ENCODE peak calls at places on chromosomes 4 and X, in four cellular contexts. One of them, this sample, is unnamed.

GRCh38 chrX:132216806-132217202 is 2.4 kb downstream of the RAP2C start:
- DNase-seq in lower lobe of right lung: no peak
- DNase-seq in tibial artery: no peak
- DNase-seq in AG04450: no peak
- DNase-seq in this sample: no peak

GRCh38 chr4:185479507-185479971 is 8.0 kb upstream of the CCDC110 start:
- DNase-seq in lower lobe of right lung: no peak
- DNase-seq in tibial artery: no peak
- DNase-seq in AG04450: no peak
- DNase-seq in this sample: no peak

GRCh38 chrX:34275710-34276109 is 143.6 kb upstream of the FAM47A start:
- DNase-seq in lower lobe of right lung: no peak
- DNase-seq in tibial artery: no peak
- DNase-seq in AG04450: no peak
- DNase-seq in this sample: no peak

GRCh38 chrX:81259008-81259713 is 57.3 kb downstream of the SH3BGRL start:
- DNase-seq in lower lobe of right lung: no peak
- DNase-seq in tibial artery: no peak
- DNase-seq in AG04450: peak; percentile 30
- DNase-seq in this sample: no peak

GRCh38 chr4:26447378-26447777 is 42.9 kb downstream of the CCKAR start:
- DNase-seq in lower lobe of right lung: no peak
- DNase-seq in tibial artery: no peak
- DNase-seq in AG04450: no peak
- DNase-seq in this sample: no peak

GRCh38 chrX:70289793-70290770 is at the start of the genes KIF4A and PDZD11:
- DNase-seq in lower lobe of right lung: peak; percentile 85
- DNase-seq in tibial artery: peak; percentile 62
- DNase-seq in AG04450: peak; percentile 32
- DNase-seq in this sample: peak; percentile 11

GRCh38 chr4:186161138-186161537 is 30.2 kb upstream of the CYP4V2 start:
- DNase-seq in lower lobe of right lung: no peak
- DNase-seq in tibial artery: no peak
- DNase-seq in AG04450: no peak
- DNase-seq in this sample: no peak

GRCh38 chr4:41939016-41939623 is 3.9 kb downstream of the TMEM33 start:
- DNase-seq in lower lobe of right lung: no peak
- DNase-seq in tibial artery: no peak
- DNase-seq in AG04450: no peak
- DNase-seq in this sample: peak; percentile 82

GRCh38 chr4:74109894-74110605 is 11.1 kb upstream of the CXCL2 start:
- DNase-seq in lower lobe of right lung: no peak
- DNase-seq in tibial artery: no peak
- DNase-seq in AG04450: peak; percentile 43
- DNase-seq in this sample: peak; percentile 33

GRCh38 chr4:122577808-122578781 is 42.8 kb downstream of the IL21 start:
- DNase-seq in lower lobe of right lung: no peak
- DNase-seq in tibial artery: no peak
- DNase-seq in AG04450: no peak
- DNase-seq in this sample: no peak

GRCh38 chrX:30570505-30570904 is 7.1 kb downstream of the TASL start:
- DNase-seq in lower lobe of right lung: no peak
- DNase-seq in tibial artery: no peak
- DNase-seq in AG04450: no peak
- DNase-seq in this sample: no peak

GRCh38 chrX:108947205-108947604 is 210.8 kb upstream of the IRS4 start:
- DNase-seq in lower lobe of right lung: no peak
- DNase-seq in tibial artery: no peak
- DNase-seq in AG04450: no peak
- DNase-seq in this sample: no peak

GRCh38 chrX:13149702-13150101 is 105.3 kb upstream of the FAM9C start:
- DNase-seq in lower lobe of right lung: no peak
- DNase-seq in tibial artery: no peak
- DNase-seq in AG04450: no peak
- DNase-seq in this sample: no peak

GRCh38 chrX:18166068-18166467 is 54.6 kb downstream of the BEND2 start:
- DNase-seq in lower lobe of right lung: no peak
- DNase-seq in tibial artery: no peak
- DNase-seq in AG04450: no peak
- DNase-seq in this sample: no peak

GRCh38 chrX:85851418-85851817 is 195.9 kb downstream of the CHM start:
- DNase-seq in lower lobe of right lung: peak; percentile 34
- DNase-seq in tibial artery: no peak
- DNase-seq in AG04450: no peak
- DNase-seq in this sample: no peak

GRCh38 chr4:148749403-148749802 is 307.2 kb upstream of the NR3C2 start:
- DNase-seq in lower lobe of right lung: no peak
- DNase-seq in tibial artery: no peak
- DNase-seq in AG04450: no peak
- DNase-seq in this sample: no peak

GRCh38 chr4:79402452-79402851 is 5.6 kb downstream of the GK2 start:
- DNase-seq in lower lobe of right lung: no peak
- DNase-seq in tibial artery: no peak
- DNase-seq in AG04450: no peak
- DNase-seq in this sample: no peak

GRCh38 chr4:41748074-41748787 is at the start of gene PHOX2B:
- DNase-seq in lower lobe of right lung: no peak
- DNase-seq in tibial artery: no peak
- DNase-seq in AG04450: no peak
- DNase-seq in this sample: no peak

GRCh38 chr4:3470244-3471097 is 7.4 kb downstream of the DOK7 start:
- DNase-seq in lower lobe of right lung: peak; percentile 42
- DNase-seq in tibial artery: no peak
- DNase-seq in AG04450: peak; percentile 37
- DNase-seq in this sample: no peak

GRCh38 chr4:151417164-151417571 is 8.2 kb downstream of the FHIP1A start:
- DNase-seq in lower lobe of right lung: no peak
- DNase-seq in tibial artery: no peak
- DNase-seq in AG04450: no peak
- DNase-seq in this sample: peak; percentile 84

GRCh38 chr4:8149664-8150063 is 8.9 kb downstream of the ABLIM2 start:
- DNase-seq in lower lobe of right lung: no peak
- DNase-seq in tibial artery: no peak
- DNase-seq in AG04450: no peak
- DNase-seq in this sample: no peak

GRCh38 chrX:78199851-78200250 is 60.4 kb upstream of the TAF9B start:
- DNase-seq in lower lobe of right lung: no peak
- DNase-seq in tibial artery: no peak
- DNase-seq in AG04450: no peak
- DNase-seq in this sample: no peak

GRCh38 chr4:113436360-113436759 is 325.2 kb downstream of the CAMK2D start:
- DNase-seq in lower lobe of right lung: no peak
- DNase-seq in tibial artery: no peak
- DNase-seq in AG04450: no peak
- DNase-seq in this sample: no peak

GRCh38 chr4:156169861-156170260 is 216.2 kb upstream of the CTSO start:
- DNase-seq in lower lobe of right lung: no peak
- DNase-seq in tibial artery: no peak
- DNase-seq in AG04450: no peak
- DNase-seq in this sample: no peak
- H3K27ac ChIP-seq in lower lobe of right lung: no peak overlapping the region
- H3K27ac ChIP-seq in tibial artery: no peak overlapping the region
- H3K27ac ChIP-seq in AG04450: no peak overlapping the region
- H3K27ac ChIP-seq in this sample: no peak overlapping the region

GRCh38 chr4:1168291-1169031 is 3.9 kb downstream of the SPON2 start:
- DNase-seq in lower lobe of right lung: peak; percentile 41
- DNase-seq in tibial artery: peak; percentile 19
- DNase-seq in AG04450: no peak
- DNase-seq in this sample: no peak

GRCh38 chr4:1164444-1164843 is 7.9 kb downstream of the SPON2 start:
- DNase-seq in lower lobe of right lung: no peak
- DNase-seq in tibial artery: no peak
- DNase-seq in AG04450: no peak
- DNase-seq in this sample: no peak

GRCh38 chr4:1167244-1167949 is 5.0 kb downstream of the SPON2 start:
- DNase-seq in lower lobe of right lung: peak; percentile 93
- DNase-seq in tibial artery: peak; percentile 77
- DNase-seq in AG04450: peak; percentile 47
- DNase-seq in this sample: peak; percentile 41

GRCh38 chr4:1164956-1165545 is 7.3 kb downstream of the SPON2 start:
- DNase-seq in lower lobe of right lung: no peak
- DNase-seq in tibial artery: peak; percentile 19
- DNase-seq in AG04450: no peak
- DNase-seq in this sample: no peak

GRCh38 chr4:1166509-1167243 is 5.7 kb downstream of the SPON2 start:
- DNase-seq in lower lobe of right lung: no peak
- DNase-seq in tibial artery: no peak
- DNase-seq in AG04450: no peak
- DNase-seq in this sample: no peak
- H3K27ac ChIP-seq in lower lobe of right lung: peak overlapping the region; percentile 57
- H3K27ac ChIP-seq in tibial artery: no peak overlapping the region
- H3K27ac ChIP-seq in AG04450: no peak overlapping the region
- H3K27ac ChIP-seq in this sample: no peak overlapping the region

GRCh38 chr4:11471613-11472012 is 42.9 kb upstream of the HS3ST1 start:
- DNase-seq in lower lobe of right lung: no peak
- DNase-seq in tibial artery: no peak
- DNase-seq in AG04450: no peak
- DNase-seq in this sample: no peak

GRCh38 chr4:11467931-11468330 is 39.2 kb upstream of the HS3ST1 start:
- DNase-seq in lower lobe of right lung: no peak
- DNase-seq in tibial artery: no peak
- DNase-seq in AG04450: no peak
- DNase-seq in this sample: no peak

GRCh38 chr4:11468901-11469300 is 40.2 kb upstream of the HS3ST1 start:
- DNase-seq in lower lobe of right lung: no peak
- DNase-seq in tibial artery: no peak
- DNase-seq in AG04450: no peak
- DNase-seq in this sample: no peak

GRCh38 chr4:11470709-11471441 is 42.2 kb upstream of the HS3ST1 start:
- DNase-seq in lower lobe of right lung: no peak
- DNase-seq in tibial artery: no peak
- DNase-seq in AG04450: no peak
- DNase-seq in this sample: no peak

DNA sequence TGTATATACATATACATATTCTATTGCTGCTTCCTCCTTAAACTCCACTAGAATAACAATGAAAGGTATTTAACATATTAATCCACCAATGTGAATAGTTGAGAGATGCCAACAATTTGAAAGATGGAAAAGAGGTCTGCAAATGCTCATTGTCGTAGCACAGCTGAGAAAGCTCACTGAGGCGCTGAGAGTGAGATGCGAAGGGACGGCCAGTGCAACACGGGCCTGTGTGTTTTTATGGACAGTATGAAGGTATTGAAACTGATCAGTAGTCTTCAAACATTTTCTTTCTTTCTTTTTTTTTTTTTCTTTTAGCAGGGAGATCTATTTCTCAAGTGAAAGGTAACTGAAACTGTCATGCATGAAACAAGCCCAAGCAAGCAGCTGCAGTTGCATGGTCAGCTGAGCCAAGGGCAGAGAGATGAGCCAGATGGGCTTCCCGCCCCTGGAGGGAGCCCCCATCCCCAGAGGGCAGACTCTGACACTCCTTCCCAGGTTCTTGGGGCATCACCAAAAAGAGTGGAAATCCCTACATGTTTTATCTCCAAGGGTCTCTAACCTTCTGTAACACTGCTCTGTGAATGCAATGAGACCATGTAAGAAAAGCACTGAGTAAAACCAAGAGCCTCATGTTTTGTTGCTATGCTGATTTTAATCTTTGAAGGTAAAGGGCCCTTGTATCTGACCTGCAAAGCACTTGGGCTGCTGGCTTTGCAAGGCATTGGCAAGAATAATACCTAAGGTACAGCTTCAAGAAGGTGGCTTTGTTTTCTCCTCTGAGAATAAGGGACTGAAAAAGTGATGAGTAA is 41.4 kb upstream of the HS3ST1 start:
- DNase-seq in lower lobe of right lung: no peak
- DNase-seq in tibial artery: no peak
- DNase-seq in AG04450: no peak
- DNase-seq in this sample: no peak
- H3K27ac ChIP-seq in lower lobe of right lung: no peak overlapping the region
- H3K27ac ChIP-seq in tibial artery: no peak overlapping the region
- H3K27ac ChIP-seq in AG04450: no peak overlapping the region
- H3K27ac ChIP-seq in this sample: peak overlapping the region; percentile 68

GRCh38 chrX:130702867-130703707 is 199.9 kb downstream of the ENOX2 start:
- DNase-seq in lower lobe of right lung: no peak
- DNase-seq in tibial artery: no peak
- DNase-seq in AG04450: no peak
- DNase-seq in this sample: no peak
- H3K27ac ChIP-seq in lower lobe of right lung: no peak overlapping the region
- H3K27ac ChIP-seq in tibial artery: peak overlapping the region; percentile 66
- H3K27ac ChIP-seq in AG04450: no peak overlapping the region
- H3K27ac ChIP-seq in this sample: no peak overlapping the region

This sample was measured in keratinocyte.